ENCODE peak calls at places on chromosomes 16 and 17, in five cellular contexts. T is PC-3, X is stomach, Y is brain microvascular endothelial cell, B is suprapubic skin. R is an unnamed sample.

GRCh38 chr16:5422047-5422446 is 324.5 kb upstream of the EEF2KMT start:
- DNase-seq in T (no peak), X (no peak), Y (no peak), B (no peak), R (no peak)

GRCh38 chr17:7311110-7311698 is 3.8 kb downstream of the EIF5A start:
- DNase-seq in T (no peak), X (no peak), Y (no peak), B (no peak), R (no peak)

GRCh38 chr16:28491080-28491969 is 549 bp downstream of the CLN3 start:
- DNase-seq in T (peak; percentile 49), X (no peak), Y (no peak), B (no peak), R (no peak)

GRCh38 chr17:1647802-1648581 is 1.7 kb downstream of the RILP start:
- DNase-seq in T (peak; percentile 37), X (peak; percentile 44), Y (no peak), B (no peak), R (no peak)

GRCh38 chr17:62678214-62678919 is 50.9 kb downstream of the MRC2 start:
- DNase-seq in T (no peak), X (no peak), Y (no peak), B (no peak), R (no peak)

GRCh38 chr17:82684207-82684903 is 14.1 kb downstream of the RAB40B start:
- DNase-seq in T (peak; percentile 48), X (peak; percentile 61), Y (no peak), B (no peak), R (no peak)

GRCh38 chr17:41020346-41020745 is 6.7 kb downstream of the KRTAP1-5 start:
- DNase-seq in T (peak; percentile 60), X (no peak), Y (no peak), B (no peak), R (no peak)

GRCh38 chr17:61770043-61770442 is 93.3 kb downstream of the BRIP1 start:
- DNase-seq in T (no peak), X (no peak), Y (peak; percentile 2), B (no peak), R (no peak)

GRCh38 chr17:33121756-33122155 is 130.1 kb downstream of the SPACA3 start:
- DNase-seq in T (no peak), X (no peak), Y (no peak), B (no peak), R (no peak)

GRCh38 chr17:8225813-8226535 is 15.6 kb upstream of the AURKB start:
- DNase-seq in T (peak; percentile 55), X (peak; percentile 39), Y (peak; percentile 92), B (no peak), R (no peak)

GRCh38 chr16:17360810-17361209 is 110.0 kb downstream of the XYLT1 start:
- DNase-seq in T (no peak), X (no peak), Y (no peak), B (no peak), R (no peak)

GRCh38 chr16:27636453-27637200 is 86.7 kb downstream of the KATNIP start:
- DNase-seq in T (no peak), X (no peak), Y (no peak), B (no peak), R (no peak)

GRCh38 chr17:17151962-17152361 is 54.2 kb downstream of the PLD6 start:
- DNase-seq in T (peak; percentile 99), X (peak; percentile 76), Y (peak; percentile 92), B (peak; percentile 90), R (peak; percentile 86)

GRCh38 chr16:64589836-64590235 is 532.0 kb downstream of the CDH11 start:
- DNase-seq in T (peak; percentile 34), X (no peak), Y (peak; percentile 74), B (no peak), R (no peak)

GRCh38 chr17:46817901-46818209 is 637 bp downstream of the WNT3 start:
- DNase-seq in T (no peak), X (no peak), Y (no peak), B (no peak), R (no peak)

DNA sequence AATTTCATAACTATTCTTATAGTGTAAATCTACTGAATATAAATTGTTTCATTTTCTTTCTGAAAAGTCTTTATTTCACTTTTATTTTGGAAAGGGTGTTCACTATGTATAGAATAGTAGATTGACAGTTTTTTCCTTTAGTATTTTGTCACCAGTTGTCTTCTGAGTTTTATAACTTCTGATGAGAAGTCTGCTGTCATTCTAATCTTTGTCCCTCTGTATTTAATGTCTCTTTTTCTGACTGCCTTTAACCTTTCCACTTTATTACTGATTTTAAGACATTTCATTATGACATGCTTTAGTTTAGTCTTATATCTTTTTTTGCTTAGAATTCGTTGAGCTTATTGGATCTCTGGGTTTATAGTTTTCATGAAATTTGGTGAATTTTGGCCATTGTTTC is 166.9 kb downstream of the FTO start:
- DNase-seq in T (no peak), X (no peak), Y (no peak), B (no peak), R (no peak)
- H3K4me3 ChIP-seq in T (no peak overlapping the region), X (no peak overlapping the region), Y (no peak overlapping the region), B (no peak overlapping the region), R (no peak overlapping the region)

DNA sequence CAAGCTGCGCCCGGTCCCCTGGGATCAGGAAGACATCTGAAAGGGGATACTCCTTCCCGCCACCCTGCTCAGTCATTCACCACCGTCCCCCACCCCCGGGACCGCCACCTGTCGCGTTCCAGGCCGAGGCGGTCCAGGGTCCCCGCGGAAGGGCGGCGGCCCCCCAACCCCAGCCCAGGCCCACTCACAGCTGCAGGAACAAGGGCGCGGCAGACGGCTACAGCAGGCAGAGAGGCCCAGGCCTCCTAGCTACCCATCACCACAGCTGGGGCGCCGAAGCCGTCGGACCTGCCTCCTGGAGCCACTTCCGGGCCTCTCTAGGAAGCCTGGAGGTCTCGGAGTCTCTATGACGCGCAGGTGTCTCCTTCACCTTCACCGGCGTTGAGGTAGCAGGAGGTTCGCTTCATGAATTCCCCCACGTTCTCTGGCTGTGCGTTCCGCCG is at the start of gene SDR42E1:
- DNase-seq in T (no peak), X (peak; percentile 80), Y (no peak), B (no peak), R (no peak)
- H3K4me3 ChIP-seq in T (no peak within 1 kb of the TSS), X (peak within 1 kb of the TSS; percentile 59), Y (peak within 1 kb of the TSS; percentile 39), B (peak within 1 kb of the TSS; percentile 55), R (peak within 1 kb of the TSS; percentile 55)

DNA sequence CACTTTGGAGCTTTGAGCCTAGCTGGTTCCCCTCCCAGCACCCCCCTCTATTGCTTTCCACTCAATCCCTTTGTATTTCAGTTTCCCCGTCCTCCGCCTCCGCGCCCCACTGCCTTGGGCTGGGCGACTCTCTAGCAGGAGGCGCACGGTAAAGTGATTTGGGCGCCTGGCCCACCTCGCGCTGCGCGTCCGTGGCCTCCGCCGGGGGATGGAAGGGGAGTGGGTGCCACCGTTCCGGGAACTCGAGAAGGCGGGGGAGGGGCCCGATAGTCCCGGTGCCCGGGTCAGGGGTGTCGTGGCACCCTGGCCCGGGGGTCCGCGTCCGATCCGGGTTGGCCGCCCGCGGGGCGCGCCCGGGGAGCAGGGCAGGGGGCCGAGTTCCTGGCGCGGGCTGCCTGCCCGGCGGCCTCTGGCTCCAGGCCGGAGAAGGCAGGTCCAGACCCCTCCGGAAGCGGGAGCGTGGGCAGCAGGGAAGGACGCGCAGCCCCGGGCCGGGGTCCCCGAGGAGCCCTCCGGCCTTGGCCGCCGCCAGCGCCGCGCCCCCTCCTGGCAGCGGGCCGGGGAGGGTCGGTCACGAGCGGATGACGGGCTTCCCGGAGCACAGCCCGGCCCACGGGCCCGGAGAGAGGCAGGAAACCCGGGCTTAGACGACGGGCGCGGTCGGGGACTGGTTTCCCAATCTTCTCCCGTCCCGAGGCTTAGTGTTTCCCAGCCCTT is 15.8 kb downstream of the MEOX1 start:
- DNase-seq in T (peak; percentile 26), X (peak; percentile 45), Y (no peak), B (peak; percentile 90), R (peak; percentile 23)
- H3K4me3 ChIP-seq in T (peak overlapping the region; percentile 62), X (peak overlapping the region; percentile 44), Y (peak overlapping the region; percentile 39), B (peak overlapping the region; percentile 66), R (peak overlapping the region; percentile 86)

GRCh38 chr17:34578656-34579016 is 746 bp upstream of the TMEM132E start:
- DNase-seq in T (no peak), X (no peak), Y (no peak), B (no peak), R (no peak)
- H3K4me3 ChIP-seq in T (no peak overlapping the region), X (peak overlapping the region; percentile 55), Y (no peak overlapping the region), B (peak overlapping the region; percentile 57), R (peak overlapping the region; percentile 76)

GRCh38 chr16:88611220-88611821 is 27.1 kb upstream of the IL17C start:
- DNase-seq in T (no peak), X (no peak), Y (no peak), B (no peak), R (no peak)
- H3K4me3 ChIP-seq in T (no peak overlapping the region), X (no peak overlapping the region), Y (no peak overlapping the region), B (no peak overlapping the region), R (no peak overlapping the region)

GRCh38 chr16:79597775-79598174 is 2.8 kb downstream of the MAF start:
- DNase-seq in T (no peak), X (no peak), Y (no peak), B (no peak), R (no peak)
- H3K4me3 ChIP-seq in T (no peak overlapping the region), X (peak overlapping the region; percentile 81), Y (peak overlapping the region; percentile 83), B (peak overlapping the region; percentile 74), R (peak overlapping the region; percentile 86)

GRCh38 chr16:75116081-75116910 is at the start of gene LDHD:
- DNase-seq in T (peak; percentile 75), X (peak; percentile 94), Y (peak; percentile 41), B (no peak), R (peak; percentile 59)
- H3K4me3 ChIP-seq in T (peak within 1 kb of the TSS; percentile 61), X (peak within 1 kb of the TSS; percentile 57), Y (peak within 1 kb of the TSS; percentile 43), B (peak within 1 kb of the TSS; percentile 50), R (peak within 1 kb of the TSS; percentile 84)

GRCh38 chr17:43369986-43370385 is 28.8 kb upstream of the ARL4D start:
- DNase-seq in T (no peak), X (no peak), Y (no peak), B (no peak), R (no peak)
- H3K4me3 ChIP-seq in T (no peak overlapping the region), X (no peak overlapping the region), Y (no peak overlapping the region), B (peak overlapping the region; percentile 57), R (peak overlapping the region; percentile 83)

GRCh38 chr17:74454197-74455024 is 12.0 kb upstream of the CD300A start:
- DNase-seq in T (no peak), X (no peak), Y (peak; percentile 55), B (peak; percentile 95), R (peak; percentile 74)
- H3K4me3 ChIP-seq in T (peak overlapping the region; percentile 74), X (peak overlapping the region; percentile 45), Y (peak overlapping the region; percentile 29), B (peak overlapping the region; percentile 51), R (peak overlapping the region; percentile 75)